ENCODE peak calls at places on chromosomes 2 and 18, in ten cellular contexts. D is right lobe of liver; C is cardiac fibroblast; A is AG04450; J is sigmoid colon; U is prostate gland; L is osteoblast; T is CD8-positive, alpha-beta T cell; N is GM06990; Z is stomach. I is an unnamed sample.

GRCh38 chr2:85935170-85935745 is 46.5 kb upstream of the ST3GAL5 start:
- DNase-seq in L (peak), N (no peak), Z (no peak), C (no peak), D (no peak), J (no peak), U (no peak), A (no peak), T (no peak), I (no peak)

GRCh38 chr2:143420313-143420712 is 291.1 kb downstream of the ARHGAP15 start:
- DNase-seq in Z (no peak), N (no peak), U (no peak), T (no peak), D (no peak), C (no peak), A (no peak), L (no peak), J (no peak), I (no peak)

GRCh38 chr2:36376319-36376765 is 20.8 kb downstream of the CRIM1 start:
- DNase-seq in N (no peak), L (no peak), A (no peak), D (peak), T (no peak), U (peak), Z (peak), C (peak), J (peak), I (no peak)

GRCh38 chr2:135198481-135198880 is 146.4 kb downstream of the RAB3GAP1 start:
- DNase-seq in N (no peak), J (no peak), C (no peak), U (no peak), D (no peak), L (no peak), Z (no peak), T (no peak), A (no peak), I (no peak)

GRCh38 chr18:10892801-10893595 is 256.4 kb downstream of the PIEZO2 start:
- DNase-seq in N (no peak), C (peak), A (no peak), Z (no peak), L (no peak), U (no peak), T (no peak), D (no peak), J (no peak), I (no peak)

GRCh38 chr2:38750011-38750792 is 959 bp downstream of the SRSF7 start:
- DNase-seq in J (peak), T (peak), N (peak), A (no peak), L (peak), D (peak), U (peak), C (peak), Z (peak), I (peak)

GRCh38 chr2:28640263-28640907 is 111.2 kb upstream of the PPP1CB start:
- DNase-seq in D (no peak), T (no peak), C (no peak), Z (no peak), A (no peak), U (no peak), L (no peak), N (no peak), J (no peak), I (no peak)

GRCh38 chr2:233059547-233059796 is 670 bp upstream of the INPP5D start:
- DNase-seq in A (no peak), D (no peak), U (no peak), T (no peak), C (no peak), J (peak), L (no peak), N (no peak), Z (no peak), I (no peak)

GRCh38 chr2:240164586-240164985 is 24.1 kb upstream of the OTOS start:
- DNase-seq in A (no peak), U (no peak), D (no peak), J (no peak), N (no peak), T (no peak), L (peak), C (no peak), Z (no peak), I (no peak)

DNA sequence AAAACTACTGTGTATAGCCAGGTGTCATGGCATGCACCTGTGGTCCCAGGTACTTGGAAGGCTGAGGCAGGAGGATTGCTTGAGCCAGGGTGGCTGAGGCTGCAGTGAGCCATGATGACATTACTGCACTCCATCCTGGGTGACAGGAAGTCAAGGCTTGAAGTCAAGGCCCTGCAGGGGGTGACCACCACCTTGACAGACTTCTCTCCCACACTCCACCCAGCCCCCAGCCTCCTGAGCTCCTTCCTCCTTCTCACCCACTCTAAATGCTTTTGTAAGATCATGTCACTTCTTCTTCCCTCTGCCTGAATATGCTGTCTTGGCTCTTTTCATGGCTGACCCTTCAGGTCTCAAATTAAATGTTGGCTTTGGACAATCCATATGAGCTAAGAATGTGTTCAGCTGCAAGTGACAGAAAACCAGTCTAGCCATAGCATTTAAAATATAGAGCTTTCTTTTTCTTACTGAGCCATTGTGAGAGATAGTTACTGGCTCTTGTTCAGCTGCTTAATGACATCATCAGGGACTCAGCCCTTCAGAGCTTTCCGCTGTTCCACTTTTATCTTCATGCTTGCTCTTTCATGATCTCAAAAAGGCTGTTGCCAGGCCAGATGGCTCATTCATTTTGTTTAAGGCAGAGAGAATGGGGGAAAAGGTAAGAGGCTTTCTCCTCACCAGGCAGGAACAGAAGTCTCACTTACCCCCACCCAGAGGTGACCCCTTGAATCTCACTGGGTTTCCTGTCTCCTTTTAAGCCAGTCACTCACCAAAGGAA is 36.7 kb upstream of the TTC39C start:
- DNase-seq in A (no peak), Z (no peak), U (no peak), L (peak), N (no peak), J (no peak), T (no peak), D (no peak), C (peak), I (no peak)
- H3K4me3 ChIP-seq in A (no peak), Z (no peak), U (no peak), L (no peak), N (no peak), J (no peak), T (no peak), D (no peak), C (no peak), I (no peak)

DNA sequence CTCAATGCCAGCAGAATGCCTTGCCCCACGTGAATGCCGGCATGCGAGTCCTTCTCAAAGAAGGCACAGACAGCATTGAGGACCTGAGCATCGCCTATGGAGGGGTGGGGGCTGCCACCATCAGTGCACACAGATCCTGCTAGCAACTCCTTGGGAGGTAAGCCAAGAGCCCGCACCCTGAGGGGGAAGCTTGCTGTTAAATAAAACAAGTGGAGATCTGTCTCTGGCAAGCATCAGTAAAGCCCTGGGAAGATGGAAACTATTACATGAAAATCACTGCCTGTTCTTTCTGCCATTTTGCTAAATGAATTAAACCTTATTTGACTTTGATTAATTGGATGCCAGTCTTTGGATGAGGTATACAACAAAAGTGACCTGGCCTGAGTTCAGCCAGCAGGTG is 67.5 kb upstream of the BZW1 start:
- DNase-seq in N (no peak), D (no peak), C (no peak), L (no peak), J (no peak), U (no peak), A (no peak), Z (no peak), T (no peak), I (no peak)
- TF ChIP-seq CTCF in N (no peak), D (no peak), C (no peak), L (no peak), J (no peak), U (no peak), A (no peak), Z (no peak), T (no peak), I (no peak)

GRCh38 chr2:199463000-199463692 is 5.4 kb upstream of the SATB2 start:
- DNase-seq in D (peak), Z (peak), N (no peak), U (peak), L (peak), J (peak), T (no peak), A (no peak), C (peak), I (peak)
- H3K4me3 ChIP-seq in D (peak), Z (peak), N (peak), U (peak), L (peak), J (peak), T (peak), A (peak), C (peak), I (no peak)

DNA sequence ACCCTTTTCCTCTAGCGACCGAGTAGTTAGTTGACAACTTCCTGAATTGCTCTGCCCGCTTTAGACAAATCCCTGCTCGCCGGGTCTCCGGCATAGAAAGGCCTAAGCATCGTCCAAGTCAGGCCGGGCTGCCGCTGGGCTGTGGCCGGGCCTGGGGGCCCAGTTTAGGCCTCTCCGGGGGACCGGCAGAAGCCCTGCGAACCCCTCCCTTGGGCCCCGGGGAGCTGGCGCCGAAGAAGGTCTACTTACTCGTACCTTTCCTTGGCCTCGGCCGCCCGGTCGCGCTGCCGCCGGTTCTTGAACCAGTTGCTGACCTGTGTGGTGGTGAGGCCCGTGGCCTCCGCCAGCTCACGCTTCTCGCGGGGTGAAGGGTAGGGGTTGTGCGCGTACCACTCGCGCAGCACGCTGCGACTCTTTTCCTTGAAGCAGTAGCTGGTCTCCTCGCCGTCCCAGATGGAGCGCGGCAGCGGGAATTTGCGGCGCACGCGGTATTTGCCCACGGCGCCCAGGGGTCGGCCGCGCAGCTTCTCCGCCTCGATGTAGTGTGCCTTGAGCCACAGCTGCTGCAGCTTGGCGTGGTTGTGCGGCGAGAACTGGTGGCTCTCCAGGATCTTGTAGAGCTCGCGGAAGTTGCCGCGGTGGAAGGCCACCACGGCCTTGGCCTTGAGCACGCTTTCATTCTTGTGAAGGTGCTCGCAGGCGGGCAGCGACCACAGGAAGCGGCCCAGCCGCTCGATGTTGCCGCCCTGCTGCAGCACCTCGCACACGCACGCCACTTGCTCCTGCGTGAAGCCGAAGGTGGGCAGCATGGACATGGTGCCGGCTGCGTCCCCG is 739 bp downstream of the SIX2 start:
- DNase-seq in J (no peak), N (no peak), Z (peak), U (no peak), T (no peak), D (no peak), A (no peak), C (peak), L (no peak), I (peak)
- TF ChIP-seq CTCF in J (no peak), N (no peak), Z (no peak), U (no peak), T (no peak), D (no peak), A (no peak), C (no peak), L (no peak), I (no peak)

GRCh38 chr2:96143848-96144480 is 1.3 kb downstream of the DUSP2 start:
- DNase-seq in J (peak), C (no peak), N (peak), Z (peak), A (no peak), L (peak), D (peak), U (no peak), T (no peak), I (peak)
- H3K4me3 ChIP-seq in J (peak), C (no peak), N (peak), Z (peak), A (peak), L (peak), D (no peak), U (peak), T (peak), I (peak)

GRCh38 chr18:62566199-62566598 is 43.4 kb downstream of the ZCCHC2 start:
- DNase-seq in Z (peak), J (no peak), C (peak), A (no peak), N (no peak), T (no peak), L (no peak), U (peak), D (peak), I (no peak)
- TF ChIP-seq CTCF in Z (no peak), J (no peak), C (peak), A (peak), N (no peak), T (peak), L (peak), U (peak), D (peak), I (no peak)

I was measured in GM12865.